ENCODE peak calls at places on chromosomes 13 and 19, in eight cellular contexts. H is OCI-M1; M is head of caudate nucleus; D is activated naive CD8-positive, alpha-beta T cell treated with anti-CD3 and anti-CD28 coated beads for 36 hours; E is activated CD4-positive, alpha-beta T cell treated with anti-CD3 and anti-CD28 coated beads for 48 hours; G is GM04503; Q is cardiac fibroblast; Y is GM13977. K is an unnamed sample.

GRCh38 chr19:5308471-5309437 is 31.9 kb downstream of the PTPRS start:
- DNase-seq in H (peak; percentile 98), M (peak; percentile 67), D (no peak), E (no peak), G (no peak), Q (peak; percentile 79), Y (no peak), K (no peak)

GRCh38 chr19:3250675-3251074 is 26.2 kb downstream of the CELF5 start:
- DNase-seq in H (peak; percentile 30), M (no peak), D (peak; percentile 30), E (peak; percentile 67), G (no peak), Q (peak; percentile 28), Y (peak; percentile 67), K (no peak)

GRCh38 chr13:99959538-99960230 is 11.9 kb downstream of the ZIC5 start:
- DNase-seq in H (no peak), M (no peak), D (no peak), E (peak; percentile 12), G (no peak), Q (peak; percentile 5), Y (no peak), K (peak; percentile 54)

GRCh38 chr19:36081894-36082293 is 27.2 kb downstream of the WDR62 start:
- DNase-seq in H (no peak), M (no peak), D (no peak), E (no peak), G (no peak), Q (peak; percentile 66), Y (no peak), K (no peak)

GRCh38 chr13:64688893-64689677 is 2541.1 kb downstream of the PCDH9 start:
- DNase-seq in H (no peak), M (no peak), D (no peak), E (no peak), G (no peak), Q (peak; percentile 38), Y (no peak), K (no peak)

GRCh38 chr19:39195755-39196154 is 1.0 kb upstream of the NCCRP1 start:
- DNase-seq in H (no peak), M (no peak), D (no peak), E (no peak), G (no peak), Q (no peak), Y (no peak), K (peak; percentile 14)

GRCh38 chr13:114010401-114011101 is 36.7 kb upstream of the C13orf46 start:
- DNase-seq in H (no peak), M (no peak), D (no peak), E (peak; percentile 21), G (no peak), Q (no peak), Y (no peak), K (peak; percentile 34)

GRCh38 chr13:25114220-25114619 is 18.3 kb downstream of the PABPC3 start:
- DNase-seq in H (peak; percentile 81), M (peak; percentile 86), D (peak; percentile 64), E (peak; percentile 78), G (peak; percentile 21), Q (peak; percentile 78), Y (peak; percentile 72), K (peak; percentile 7)

GRCh38 chr19:6693681-6694080 is 23.7 kb upstream of the TNFSF14 start:
- DNase-seq in H (peak; percentile 1), M (no peak), D (no peak), E (peak; percentile 49), G (no peak), Q (no peak), Y (no peak), K (no peak)

GRCh38 chr13:67318398-67318797 is 88.3 kb upstream of the PCDH9 start:
- DNase-seq in H (no peak), M (no peak), D (no peak), E (no peak), G (no peak), Q (peak; percentile 36), Y (no peak), K (no peak)

GRCh38 chr19:4707322-4707721 is 16.3 kb downstream of the DPP9 start:
- DNase-seq in H (no peak), M (no peak), D (no peak), E (no peak), G (no peak), Q (no peak), Y (no peak), K (no peak)